ENCODE peak calls at places on chromosomes 4 and X, in five cellular contexts. P, W, A, U and B are unnamed samples.

GRCh38 chr4:144647095-144647959 is 1.4 kb downstream of the HHIP start:
- DNase-seq in P (no peak), U (no peak), W (no peak), A (peak; percentile 66), B (peak; percentile 49)

GRCh38 chr4:152594981-152595916 is 59.4 kb upstream of the FBXW7 start:
- DNase-seq in P (no peak), U (peak; percentile 80), A (no peak), W (no peak), B (no peak)

GRCh38 chr4:168619266-168619631 is 122.4 kb downstream of the PALLD start:
- DNase-seq in W (no peak), A (no peak), U (no peak), P (no peak), B (no peak)

GRCh38 chr4:183657564-183657963 is 1.4 kb downstream of the RWDD4 start:
- DNase-seq in U (no peak), A (no peak), W (no peak), P (no peak), B (no peak)

GRCh38 chr4:6705638-6706037 is 4.0 kb downstream of the MRFAP1L1 start:
- DNase-seq in A (no peak), U (no peak), W (no peak), P (no peak), B (no peak)

GRCh38 chrX:42783456-42783855 is 5.5 kb upstream of the PPP1R2C start:
- DNase-seq in W (no peak), A (no peak), U (no peak), P (no peak), B (no peak)

GRCh38 chrX:151680805-151681204 is 14.5 kb upstream of the PRRG3 start:
- DNase-seq in U (peak; percentile 61), W (no peak), P (peak; percentile 54), A (peak; percentile 91), B (peak; percentile 55)

GRCh38 chr4:153023692-153024394 is 87.7 kb downstream of the FHDC1 start:
- DNase-seq in P (no peak), U (no peak), A (no peak), W (no peak), B (no peak)

GRCh38 chr4:65139998-65140397 is 530.3 kb downstream of the EPHA5 start:
- DNase-seq in P (no peak), W (no peak), U (no peak), A (no peak), B (no peak)

GRCh38 chr4:189232274-189232673 is 708.4 kb upstream of the FRG1 start:
- DNase-seq in A (no peak), W (no peak), U (no peak), P (no peak), B (no peak)